ENCODE peak calls at places on chromosome 19, in ten cellular contexts. D is dorsolateral prefrontal cortex, X is cardiac fibroblast, O is heart left ventricle, B is uterus, F is transverse colon, W is Peyer's patch, Q is lung, H is thoracic aorta, A is GM12865. L is an unnamed sample.

GRCh38 chr19:30374791-30375650 is 2.8 kb downstream of the ZNF536 start:
- DNase-seq in W (no peak), B (no peak), Q (no peak), H (no peak), A (no peak), D (no peak), X (no peak), F (no peak), O (no peak), L (no peak)

GRCh38 chr19:42270346-42271044 is 1.4 kb downstream of the CIC start:
- DNase-seq in O (peak), H (no peak), Q (no peak), F (peak), W (peak), X (peak), B (peak), D (peak), A (peak), L (peak)

GRCh38 chr19:35540356-35540927 is 5.0 kb upstream of the TMEM147 start:
- DNase-seq in F (no peak), O (no peak), X (no peak), A (no peak), H (no peak), Q (no peak), D (no peak), B (no peak), W (no peak), L (no peak)

GRCh38 chr19:51257471-51257870 is 6.6 kb downstream of the SIGLECL1 start:
- DNase-seq in O (no peak), Q (no peak), A (no peak), X (no peak), B (no peak), H (no peak), F (no peak), D (no peak), W (no peak), L (no peak)

GRCh38 chr19:56838930-56839664 is 1.4 kb downstream of the PEG3 start:
- DNase-seq in D (peak), A (no peak), H (peak), X (peak), W (peak), O (peak), B (peak), Q (peak), F (peak), L (peak)

GRCh38 chr19:46618670-46619231 is 6.1 kb downstream of the PTGIR start:
- DNase-seq in A (peak), F (no peak), O (no peak), B (no peak), D (no peak), W (peak), X (peak), Q (no peak), H (no peak), L (peak)

GRCh38 chr19:54248016-54248601 is 5.5 kb upstream of the LILRA6 start:
- DNase-seq in D (no peak), X (peak), F (peak), W (no peak), O (peak), A (peak), H (no peak), B (no peak), Q (peak), L (peak)

GRCh38 chr19:29636553-29637325 is 28.5 kb upstream of the PLEKHF1 start:
- DNase-seq in B (peak), D (no peak), X (no peak), O (no peak), W (no peak), H (no peak), F (no peak), Q (no peak), A (no peak), L (no peak)

GRCh38 chr19:34288381-34288780 is 34.0 kb downstream of the GARRE1 start:
- DNase-seq in Q (no peak), W (no peak), B (no peak), O (no peak), X (no peak), A (peak), H (no peak), D (no peak), F (no peak), L (no peak)

GRCh38 chr19:15616627-15617270 is 1.7 kb downstream of the CYP4F8 start:
- DNase-seq in F (no peak), D (no peak), A (no peak), W (no peak), H (no peak), B (no peak), Q (no peak), O (no peak), X (no peak), L (no peak)

GRCh38 chr19:49387936-49388372 is at the start of gene KASH5:
- DNase-seq in W (peak), B (peak), O (peak), A (peak), F (peak), D (peak), Q (peak), X (peak), H (no peak), L (peak)

GRCh38 chr19:913080-913748 is at the start of gene R3HDM4:
- DNase-seq in X (peak), H (no peak), D (peak), A (peak), W (peak), Q (peak), O (peak), B (peak), F (peak), L (peak)

GRCh38 chr19:35254341-35255297 is 5.8 kb downstream of the LSR start:
- DNase-seq in F (no peak), A (no peak), X (no peak), Q (peak), O (peak), B (peak), W (peak), D (no peak), H (no peak), L (no peak)

GRCh38 chr19:35269425-35270117 is 809 bp downstream of the USF2 start:
- DNase-seq in X (peak), F (peak), H (no peak), O (peak), A (peak), B (peak), W (peak), D (peak), Q (peak), L (peak)

GRCh38 chr19:18542936-18543813 is at the start of gene FKBP8:
- DNase-seq in O (peak), W (peak), X (peak), F (peak), Q (peak), A (peak), D (peak), H (peak), B (peak), L (peak)

GRCh38 chr19:18539372-18539771 is 4.0 kb downstream of the FKBP8 start:
- DNase-seq in W (no peak), O (no peak), Q (no peak), D (no peak), X (no peak), B (no peak), A (no peak), H (no peak), F (no peak), L (no peak)

GRCh38 chr19:18541992-18542935 is 1.1 kb downstream of the FKBP8 start:
- DNase-seq in X (peak), O (no peak), B (no peak), H (no peak), W (no peak), F (no peak), Q (no peak), A (peak), D (no peak), L (no peak)

GRCh38 chr19:18541258-18541991 is 1.9 kb downstream of the FKBP8 start:
- DNase-seq in B (no peak), W (no peak), X (peak), F (no peak), A (no peak), O (no peak), Q (no peak), D (no peak), H (no peak), L (peak)

DNA sequence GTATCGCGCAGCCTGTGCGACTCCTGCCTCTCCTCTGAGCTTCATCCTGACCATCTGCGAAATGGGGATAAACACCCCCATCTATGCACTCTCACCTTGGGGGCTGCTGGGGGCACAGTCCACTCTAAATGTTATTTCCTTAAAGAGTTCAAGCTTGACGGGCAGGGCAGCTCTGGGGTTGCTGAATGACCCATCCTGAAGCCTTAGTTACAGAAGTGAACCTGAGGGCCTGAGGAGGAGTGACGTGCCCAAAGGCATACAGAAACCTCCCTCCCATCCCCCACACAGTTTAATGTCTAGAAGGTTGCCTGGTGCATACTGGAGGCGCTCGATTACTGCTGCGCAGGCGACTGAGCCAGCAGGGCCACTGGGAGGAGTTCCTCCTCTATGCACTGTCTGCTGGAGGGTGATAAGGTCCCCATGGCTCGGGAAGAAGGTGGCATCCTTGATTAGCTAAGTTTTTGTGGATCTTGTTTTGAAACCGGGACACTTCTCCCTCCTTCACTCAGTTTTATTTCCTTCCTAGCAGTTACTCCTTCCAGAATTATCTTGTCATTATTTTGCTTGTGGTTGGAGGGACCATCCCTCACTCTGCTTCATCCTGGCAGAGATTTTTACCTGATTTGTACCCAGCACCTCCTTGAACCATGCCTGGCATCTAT is 572 bp upstream of the FKBP8 start:
- DNase-seq in B (peak), D (no peak), Q (peak), O (peak), W (peak), X (peak), F (peak), A (peak), H (no peak), L (peak)
- TF ChIP-seq CTCF in B (no peak), D (no peak), Q (no peak), O (no peak), W (no peak), X (no peak), F (no peak), A (no peak), H (no peak), L (no peak)

DNA sequence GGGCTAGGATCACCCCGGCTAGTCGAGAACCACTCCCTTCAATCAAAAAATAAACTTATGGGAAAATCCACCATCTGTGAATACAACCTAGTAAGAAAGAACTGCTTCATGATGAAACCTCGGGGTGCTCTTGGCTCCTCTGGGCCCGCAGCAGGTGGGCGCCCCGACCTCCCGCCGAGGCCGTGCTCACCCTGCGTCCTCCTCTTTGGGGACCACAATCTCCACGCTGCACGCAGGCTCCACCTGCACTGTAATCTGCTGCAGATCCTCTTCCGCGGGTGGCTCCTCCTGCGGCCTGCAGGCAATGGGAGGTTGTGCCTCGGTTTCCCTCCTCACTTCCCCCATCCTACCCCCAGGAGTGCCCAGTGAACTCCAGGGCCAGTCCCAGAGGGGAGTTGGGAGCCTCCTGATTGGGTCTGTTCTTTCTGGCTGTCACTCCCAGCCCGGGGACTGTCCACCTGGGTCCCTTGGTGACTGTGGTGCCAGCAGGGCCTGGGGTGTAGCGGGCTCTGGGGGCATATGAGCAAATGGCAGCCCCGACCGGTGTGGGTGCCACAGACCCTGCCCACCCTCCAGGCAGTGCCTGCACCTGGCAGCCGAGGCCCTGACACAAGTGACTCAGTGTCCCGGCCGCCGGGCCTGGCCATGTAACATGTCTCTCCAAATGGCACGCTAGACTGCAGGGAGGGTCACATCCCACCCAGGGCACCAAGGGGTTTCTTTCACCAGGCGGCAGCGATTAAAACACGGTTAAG is 15.1 kb upstream of the CACTIN start:
- DNase-seq in H (no peak), B (no peak), X (no peak), W (no peak), O (no peak), F (no peak), A (no peak), Q (no peak), D (no peak), L (no peak)
- H3K4me3 ChIP-seq in H (no peak), B (no peak), X (no peak), W (no peak), O (no peak), F (no peak), A (no peak), Q (no peak), D (no peak), L (no peak)

GRCh38 chr19:13089139-13089856 is 13.4 kb downstream of the LYL1 start:
- DNase-seq in Q (no peak), A (peak), F (no peak), D (no peak), O (no peak), W (no peak), X (no peak), H (no peak), B (no peak), L (no peak)
- TF ChIP-seq CTCF in Q (no peak), A (peak), F (peak), D (peak), O (no peak), W (no peak), X (peak), H (peak), B (no peak), L (peak)

DNA sequence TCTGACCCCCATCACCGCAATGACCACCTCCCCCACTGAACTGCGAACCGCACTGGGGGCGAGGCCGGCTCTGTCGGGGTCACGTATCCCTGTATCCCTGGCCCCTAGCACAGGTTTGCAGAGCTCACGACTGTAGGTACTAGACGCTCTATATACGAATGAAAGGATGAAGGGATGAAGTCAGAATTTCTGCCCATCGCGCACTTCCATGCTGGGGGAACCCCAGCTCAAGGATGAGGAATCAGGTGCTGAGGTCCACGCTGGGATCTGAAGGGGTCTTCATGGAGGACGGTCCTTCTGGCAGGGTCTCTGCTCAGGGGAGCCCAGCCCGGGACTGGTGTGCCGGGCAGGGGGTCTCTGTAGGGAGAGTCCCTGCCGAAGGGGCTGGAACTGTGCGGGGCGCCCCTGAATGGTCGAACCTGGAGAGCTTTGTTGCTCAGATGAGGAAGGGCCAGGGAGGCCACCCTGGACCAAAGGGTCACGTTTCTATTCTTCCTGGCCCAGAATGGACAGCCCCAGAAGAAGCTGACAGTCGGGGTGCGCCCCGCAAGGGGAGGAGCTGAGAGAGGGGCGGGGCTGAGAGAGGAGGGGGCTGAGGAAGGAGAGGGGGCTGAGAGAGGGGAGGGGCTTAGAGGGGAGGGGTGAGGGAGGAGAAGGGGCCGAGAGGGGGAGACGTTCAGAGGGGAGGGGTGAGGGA is 37.9 kb upstream of the SEMA6B start:
- DNase-seq in X (no peak), D (no peak), O (no peak), B (no peak), F (no peak), Q (no peak), H (no peak), W (no peak), A (no peak), L (no peak)
- H3K4me3 ChIP-seq in X (no peak), D (no peak), O (no peak), B (no peak), F (no peak), Q (no peak), H (no peak), W (no peak), A (no peak), L (no peak)

GRCh38 chr19:17679526-17680234 is 8.5 kb downstream of the UNC13A start:
- DNase-seq in D (no peak), W (no peak), F (no peak), O (no peak), B (no peak), X (no peak), A (no peak), H (no peak), Q (no peak), L (no peak)

GRCh38 chr19:17676295-17676694 is 11.9 kb downstream of the UNC13A start:
- DNase-seq in D (no peak), F (no peak), X (no peak), O (no peak), Q (no peak), A (no peak), H (no peak), B (no peak), W (no peak), L (no peak)

GRCh38 chr19:17678836-17679235 is 9.3 kb downstream of the UNC13A start:
- DNase-seq in A (no peak), Q (no peak), D (no peak), X (no peak), B (no peak), O (no peak), W (no peak), F (no peak), H (no peak), L (no peak)

GRCh38 chr19:17673937-17674799 is 14.0 kb downstream of the UNC13A start:
- DNase-seq in Q (no peak), F (no peak), X (no peak), O (no peak), A (no peak), B (no peak), D (no peak), H (no peak), W (no peak), L (no peak)

GRCh38 chr19:17677002-17677401 is 11.2 kb downstream of the UNC13A start:
- DNase-seq in A (peak), H (no peak), Q (no peak), W (no peak), O (no peak), D (no peak), B (no peak), F (no peak), X (no peak), L (no peak)
- TF ChIP-seq CTCF in A (peak), H (no peak), Q (no peak), W (no peak), O (no peak), D (no peak), B (no peak), F (no peak), X (no peak), L (no peak)

L was measured in fibroblast of mammary gland.